ENCODE peak calls at places on chromosomes 16 and 17, in five cellular contexts. C, T, O, F and J are unnamed samples.

GRCh38 chr16:66070140-66070887 is 296.2 kb upstream of the CDH5 start:
- DNase-seq in C (no peak), T (no peak), O (no peak), F (no peak), J (peak; percentile 81)

GRCh38 chr16:85639529-85640253 is 26.6 kb downstream of the GSE1 start:
- DNase-seq in C (no peak), T (no peak), O (no peak), F (no peak), J (no peak)

GRCh38 chr17:64448665-64449512 is at the start of gene MILR1:
- DNase-seq in C (no peak), T (no peak), O (no peak), F (peak; percentile 84), J (peak; percentile 79)

GRCh38 chr17:1995321-1996242 is 29.6 kb downstream of the RTN4RL1 start:
- DNase-seq in C (no peak), T (no peak), O (no peak), F (no peak), J (no peak)

GRCh38 chr17:8029121-8029520 is 9.7 kb upstream of the ALOX15B start:
- DNase-seq in C (no peak), T (no peak), O (no peak), F (peak; percentile 32), J (peak; percentile 30)

GRCh38 chr16:50683689-50684374 is 2.7 kb upstream of the SNX20 start:
- DNase-seq in C (peak; percentile 36), T (no peak), O (peak; percentile 74), F (no peak), J (no peak)

GRCh38 chr16:88128556-88128955 is 177.3 kb downstream of the BANP start:
- DNase-seq in C (no peak), T (no peak), O (no peak), F (no peak), J (no peak)

GRCh38 chr17:41404024-41404651 is 6.7 kb upstream of the KRT31 start:
- DNase-seq in C (peak; percentile 2), T (no peak), O (peak; percentile 75), F (peak; percentile 80), J (peak; percentile 75)

GRCh38 chr16:23045025-23045424 is 104.2 kb downstream of the USP31 start:
- DNase-seq in C (no peak), T (no peak), O (no peak), F (no peak), J (no peak)

GRCh38 chr16:66189951-66190350 is 176.5 kb upstream of the CDH5 start:
- DNase-seq in C (no peak), T (no peak), O (no peak), F (peak; percentile 75), J (peak; percentile 33)

GRCh38 chr17:80262291-80262690 is 1.6 kb downstream of the RNF213 start:
- DNase-seq in C (no peak), T (no peak), O (peak; percentile 28), F (no peak), J (no peak)

GRCh38 chr16:58249780-58250478 is 44.9 kb downstream of the PRSS54 start:
- DNase-seq in C (peak; percentile 53), T (no peak), O (peak; percentile 89), F (peak; percentile 97), J (peak; percentile 88)

GRCh38 chr17:81869221-81870154 is 1.6 kb downstream of the ARHGDIA start:
- DNase-seq in C (no peak), T (no peak), O (peak; percentile 53), F (peak; percentile 61), J (peak; percentile 59)

GRCh38 chr17:34307110-34307509 is 12.1 kb upstream of the CCL8 start:
- DNase-seq in C (no peak), T (no peak), O (no peak), F (peak; percentile 45), J (peak; percentile 88)

GRCh38 chr16:30533146-30533522 is 1.5 kb downstream of the ZNF747 start:
- DNase-seq in C (no peak), T (no peak), O (no peak), F (no peak), J (no peak)

GRCh38 chr17:50661348-50661747 is 26.7 kb downstream of the ABCC3 start:
- DNase-seq in C (no peak), T (no peak), O (no peak), F (no peak), J (no peak)

GRCh38 chr17:75776399-75777242 is 8.0 kb upstream of the UNK start:
- DNase-seq in C (no peak), T (no peak), O (no peak), F (no peak), J (peak; percentile 33)

GRCh38 chr16:72324578-72324977 is 152.6 kb upstream of the PMFBP1 start:
- DNase-seq in C (no peak), T (no peak), O (no peak), F (no peak), J (no peak)